ENCODE peak calls at places on chromosomes 6 and 20, in eight cellular contexts. One of them, this sample, is unnamed.

GRCh38 chr6:10962673-10963072 is 75.8 kb downstream of the SYCP2L start:
- DNase-seq in A549: no peak
- DNase-seq in psoas muscle: no peak
- DNase-seq in IMR-90: peak; percentile 95
- DNase-seq in heart right ventricle: no peak
- DNase-seq in cardiac muscle cell: no peak
- DNase-seq in fibroblast of mammary gland: peak; percentile 87
- DNase-seq in tibial nerve: no peak
- DNase-seq in this sample: no peak

GRCh38 chr20:63025534-63026331 is 19.0 kb upstream of the BHLHE23 start:
- DNase-seq in A549: peak; percentile 23
- DNase-seq in psoas muscle: peak; percentile 50
- DNase-seq in IMR-90: peak; percentile 7
- DNase-seq in heart right ventricle: no peak
- DNase-seq in cardiac muscle cell: no peak
- DNase-seq in fibroblast of mammary gland: peak; percentile 48
- DNase-seq in tibial nerve: no peak
- DNase-seq in this sample: no peak

GRCh38 chr6:105733556-105734162 is 330.8 kb upstream of the PREP start:
- DNase-seq in A549: peak; percentile 18
- DNase-seq in psoas muscle: no peak
- DNase-seq in IMR-90: peak; percentile 60
- DNase-seq in heart right ventricle: no peak
- DNase-seq in cardiac muscle cell: peak; percentile 8
- DNase-seq in fibroblast of mammary gland: peak; percentile 67
- DNase-seq in tibial nerve: no peak
- DNase-seq in this sample: peak; percentile 46

GRCh38 chr20:7452890-7453289 is 487.4 kb downstream of the HAO1 start:
- DNase-seq in A549: no peak
- DNase-seq in psoas muscle: no peak
- DNase-seq in IMR-90: no peak
- DNase-seq in heart right ventricle: no peak
- DNase-seq in cardiac muscle cell: no peak
- DNase-seq in fibroblast of mammary gland: no peak
- DNase-seq in tibial nerve: no peak
- DNase-seq in this sample: no peak

GRCh38 chr6:100700009-100700408 is 181.1 kb downstream of the ASCC3 start:
- DNase-seq in A549: no peak
- DNase-seq in psoas muscle: no peak
- DNase-seq in IMR-90: no peak
- DNase-seq in heart right ventricle: no peak
- DNase-seq in cardiac muscle cell: no peak
- DNase-seq in fibroblast of mammary gland: no peak
- DNase-seq in tibial nerve: no peak
- DNase-seq in this sample: no peak

GRCh38 chr6:25556516-25556915 is 95.5 kb upstream of the SCGN start:
- DNase-seq in A549: peak; percentile 71
- DNase-seq in psoas muscle: peak; percentile 81
- DNase-seq in IMR-90: peak; percentile 74
- DNase-seq in heart right ventricle: peak; percentile 83
- DNase-seq in cardiac muscle cell: peak; percentile 86
- DNase-seq in fibroblast of mammary gland: peak; percentile 80
- DNase-seq in tibial nerve: peak; percentile 96
- DNase-seq in this sample: peak; percentile 60

GRCh38 chr6:109687271-109687721 is 3.7 kb downstream of the AK9 start:
- DNase-seq in A549: no peak
- DNase-seq in psoas muscle: no peak
- DNase-seq in IMR-90: peak; percentile 96
- DNase-seq in heart right ventricle: no peak
- DNase-seq in cardiac muscle cell: no peak
- DNase-seq in fibroblast of mammary gland: peak; percentile 99
- DNase-seq in tibial nerve: no peak
- DNase-seq in this sample: peak; percentile 3

GRCh38 chr6:93679836-93680235 is 260.5 kb upstream of the EPHA7 start:
- DNase-seq in A549: no peak
- DNase-seq in psoas muscle: no peak
- DNase-seq in IMR-90: no peak
- DNase-seq in heart right ventricle: no peak
- DNase-seq in cardiac muscle cell: no peak
- DNase-seq in fibroblast of mammary gland: no peak
- DNase-seq in tibial nerve: no peak
- DNase-seq in this sample: peak; percentile 12

GRCh38 chr6:159989471-159989870 is 20.6 kb downstream of the IGF2R start:
- DNase-seq in A549: no peak
- DNase-seq in psoas muscle: no peak
- DNase-seq in IMR-90: no peak
- DNase-seq in heart right ventricle: no peak
- DNase-seq in cardiac muscle cell: no peak
- DNase-seq in fibroblast of mammary gland: no peak
- DNase-seq in tibial nerve: no peak
- DNase-seq in this sample: no peak

GRCh38 chr6:43983191-43983590 is 144.1 kb downstream of the MRPL14 start:
- DNase-seq in A549: no peak
- DNase-seq in psoas muscle: no peak
- DNase-seq in IMR-90: no peak
- DNase-seq in heart right ventricle: no peak
- DNase-seq in cardiac muscle cell: no peak
- DNase-seq in fibroblast of mammary gland: no peak
- DNase-seq in tibial nerve: no peak
- DNase-seq in this sample: no peak

GRCh38 chr6:20642441-20642840 is 108.2 kb downstream of the CDKAL1 start:
- DNase-seq in A549: no peak
- DNase-seq in psoas muscle: no peak
- DNase-seq in IMR-90: no peak
- DNase-seq in heart right ventricle: no peak
- DNase-seq in cardiac muscle cell: no peak
- DNase-seq in fibroblast of mammary gland: no peak
- DNase-seq in tibial nerve: no peak
- DNase-seq in this sample: no peak

GRCh38 chr20:34262488-34263288 is 21.5 kb downstream of the ASIP start:
- DNase-seq in A549: no peak
- DNase-seq in psoas muscle: peak; percentile 54
- DNase-seq in IMR-90: peak; percentile 59
- DNase-seq in heart right ventricle: peak; percentile 64
- DNase-seq in cardiac muscle cell: no peak
- DNase-seq in fibroblast of mammary gland: peak; percentile 75
- DNase-seq in tibial nerve: no peak
- DNase-seq in this sample: no peak
- H3K4me3 ChIP-seq in A549: no peak overlapping the region
- H3K4me3 ChIP-seq in psoas muscle: no peak overlapping the region
- H3K4me3 ChIP-seq in IMR-90: peak overlapping the region; percentile 1
- H3K4me3 ChIP-seq in heart right ventricle: no peak overlapping the region
- H3K4me3 ChIP-seq in cardiac muscle cell: no peak overlapping the region
- H3K4me3 ChIP-seq in fibroblast of mammary gland: no peak overlapping the region
- H3K4me3 ChIP-seq in tibial nerve: no peak overlapping the region
- H3K4me3 ChIP-seq in this sample: no peak overlapping the region

GRCh38 chr20:49985617-49986016 is 2.8 kb downstream of the SNAI1 start:
- DNase-seq in A549: no peak
- DNase-seq in psoas muscle: no peak
- DNase-seq in IMR-90: no peak
- DNase-seq in heart right ventricle: no peak
- DNase-seq in cardiac muscle cell: no peak
- DNase-seq in fibroblast of mammary gland: no peak
- DNase-seq in tibial nerve: no peak
- DNase-seq in this sample: no peak
- H3K4me3 ChIP-seq in A549: peak overlapping the region; percentile 69
- H3K4me3 ChIP-seq in psoas muscle: peak overlapping the region; percentile 76
- H3K4me3 ChIP-seq in IMR-90: peak overlapping the region; percentile 32
- H3K4me3 ChIP-seq in heart right ventricle: peak overlapping the region; percentile 55
- H3K4me3 ChIP-seq in cardiac muscle cell: no peak overlapping the region
- H3K4me3 ChIP-seq in fibroblast of mammary gland: no peak overlapping the region
- H3K4me3 ChIP-seq in tibial nerve: peak overlapping the region; percentile 57
- H3K4me3 ChIP-seq in this sample: no peak overlapping the region

GRCh38 chr6:90083891-90084290 is 189.6 kb downstream of the GJA10 start:
- DNase-seq in A549: no peak
- DNase-seq in psoas muscle: no peak
- DNase-seq in IMR-90: no peak
- DNase-seq in heart right ventricle: no peak
- DNase-seq in cardiac muscle cell: no peak
- DNase-seq in fibroblast of mammary gland: no peak
- DNase-seq in tibial nerve: no peak
- DNase-seq in this sample: peak; percentile 62

GRCh38 chr6:90079555-90080490 is 185.6 kb downstream of the GJA10 start:
- DNase-seq in A549: no peak
- DNase-seq in psoas muscle: no peak
- DNase-seq in IMR-90: no peak
- DNase-seq in heart right ventricle: no peak
- DNase-seq in cardiac muscle cell: no peak
- DNase-seq in fibroblast of mammary gland: no peak
- DNase-seq in tibial nerve: no peak
- DNase-seq in this sample: no peak

GRCh38 chr6:90082847-90083246 is 188.6 kb downstream of the GJA10 start:
- DNase-seq in A549: no peak
- DNase-seq in psoas muscle: no peak
- DNase-seq in IMR-90: no peak
- DNase-seq in heart right ventricle: no peak
- DNase-seq in cardiac muscle cell: peak; percentile 16
- DNase-seq in fibroblast of mammary gland: no peak
- DNase-seq in tibial nerve: no peak
- DNase-seq in this sample: no peak

GRCh38 chr6:90078513-90079289 is 184.4 kb downstream of the GJA10 start:
- DNase-seq in A549: no peak
- DNase-seq in psoas muscle: no peak
- DNase-seq in IMR-90: no peak
- DNase-seq in heart right ventricle: no peak
- DNase-seq in cardiac muscle cell: no peak
- DNase-seq in fibroblast of mammary gland: peak; percentile 11
- DNase-seq in tibial nerve: no peak
- DNase-seq in this sample: peak; percentile 63

DNA sequence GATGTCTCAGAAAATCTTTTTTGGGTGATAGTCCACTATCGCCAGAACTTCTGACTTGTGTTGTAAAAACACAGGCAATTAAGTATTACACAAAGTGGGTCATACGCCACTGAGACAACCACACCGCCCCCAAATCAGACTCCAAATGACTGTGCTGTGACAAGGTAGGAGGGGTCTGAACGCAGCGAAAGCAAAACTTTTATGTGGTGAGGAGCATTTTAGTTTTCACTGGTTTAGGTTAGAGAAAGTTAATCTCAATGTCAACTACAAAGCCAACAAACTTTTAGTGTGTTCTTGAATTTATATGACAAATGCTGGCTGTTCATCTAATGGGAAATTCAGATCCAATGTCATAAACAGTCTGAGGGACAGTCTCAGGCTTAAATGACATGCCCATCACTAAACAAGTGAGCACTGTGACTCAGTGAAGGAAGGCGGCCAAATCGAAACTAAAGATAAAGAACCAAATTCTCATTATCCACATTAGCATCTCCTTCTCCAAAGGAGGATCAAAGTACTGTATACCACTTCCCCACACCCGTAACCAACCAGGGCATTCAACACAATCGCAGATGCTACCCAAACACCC is 186.7 kb downstream of the GJA10 start:
- DNase-seq in A549: no peak
- DNase-seq in psoas muscle: no peak
- DNase-seq in IMR-90: no peak
- DNase-seq in heart right ventricle: no peak
- DNase-seq in cardiac muscle cell: no peak
- DNase-seq in fibroblast of mammary gland: no peak
- DNase-seq in tibial nerve: no peak
- DNase-seq in this sample: peak; percentile 82
- H3K4me3 ChIP-seq in A549: no peak overlapping the region
- H3K4me3 ChIP-seq in psoas muscle: no peak overlapping the region
- H3K4me3 ChIP-seq in IMR-90: no peak overlapping the region
- H3K4me3 ChIP-seq in heart right ventricle: no peak overlapping the region
- H3K4me3 ChIP-seq in cardiac muscle cell: no peak overlapping the region
- H3K4me3 ChIP-seq in fibroblast of mammary gland: no peak overlapping the region
- H3K4me3 ChIP-seq in tibial nerve: no peak overlapping the region
- H3K4me3 ChIP-seq in this sample: peak overlapping the region; percentile 43

GRCh38 chr6:3990692-3991491 is 88.0 kb downstream of the FAM217A start:
- DNase-seq in A549: peak; percentile 80
- DNase-seq in psoas muscle: peak; percentile 91
- DNase-seq in IMR-90: peak; percentile 88
- DNase-seq in heart right ventricle: peak; percentile 91
- DNase-seq in cardiac muscle cell: peak; percentile 85
- DNase-seq in fibroblast of mammary gland: peak; percentile 91
- DNase-seq in tibial nerve: peak; percentile 92
- DNase-seq in this sample: peak; percentile 55
- H3K4me3 ChIP-seq in A549: no peak overlapping the region
- H3K4me3 ChIP-seq in psoas muscle: peak overlapping the region; percentile 63
- H3K4me3 ChIP-seq in IMR-90: peak overlapping the region; percentile 5
- H3K4me3 ChIP-seq in heart right ventricle: peak overlapping the region; percentile 43
- H3K4me3 ChIP-seq in cardiac muscle cell: no peak overlapping the region
- H3K4me3 ChIP-seq in fibroblast of mammary gland: peak overlapping the region; percentile 53
- H3K4me3 ChIP-seq in tibial nerve: peak overlapping the region; percentile 40
- H3K4me3 ChIP-seq in this sample: no peak overlapping the region

GRCh38 chr6:28757429-28758045 is 166.2 kb downstream of the TRIM27 start:
- DNase-seq in A549: peak; percentile 83
- DNase-seq in psoas muscle: no peak
- DNase-seq in IMR-90: no peak
- DNase-seq in heart right ventricle: no peak
- DNase-seq in cardiac muscle cell: no peak
- DNase-seq in fibroblast of mammary gland: no peak
- DNase-seq in tibial nerve: no peak
- DNase-seq in this sample: no peak
- H3K4me3 ChIP-seq in A549: peak overlapping the region; percentile 60
- H3K4me3 ChIP-seq in psoas muscle: no peak overlapping the region
- H3K4me3 ChIP-seq in IMR-90: no peak overlapping the region
- H3K4me3 ChIP-seq in heart right ventricle: no peak overlapping the region
- H3K4me3 ChIP-seq in cardiac muscle cell: no peak overlapping the region
- H3K4me3 ChIP-seq in fibroblast of mammary gland: no peak overlapping the region
- H3K4me3 ChIP-seq in tibial nerve: no peak overlapping the region
- H3K4me3 ChIP-seq in this sample: no peak overlapping the region

GRCh38 chr20:25251019-25251418 is 3.1 kb downstream of the PYGB start:
- DNase-seq in A549: no peak
- DNase-seq in psoas muscle: no peak
- DNase-seq in IMR-90: no peak
- DNase-seq in heart right ventricle: no peak
- DNase-seq in cardiac muscle cell: no peak
- DNase-seq in fibroblast of mammary gland: no peak
- DNase-seq in tibial nerve: no peak
- DNase-seq in this sample: no peak
- H3K4me3 ChIP-seq in A549: peak overlapping the region; percentile 82
- H3K4me3 ChIP-seq in psoas muscle: no peak overlapping the region
- H3K4me3 ChIP-seq in IMR-90: no peak overlapping the region
- H3K4me3 ChIP-seq in heart right ventricle: peak overlapping the region; percentile 94
- H3K4me3 ChIP-seq in cardiac muscle cell: peak overlapping the region; percentile 63
- H3K4me3 ChIP-seq in fibroblast of mammary gland: no peak overlapping the region
- H3K4me3 ChIP-seq in tibial nerve: no peak overlapping the region
- H3K4me3 ChIP-seq in this sample: no peak overlapping the region

This sample was measured in Jurkat, Clone E6-1.